ENCODE peak calls at places on chromosomes 13 and 19, in five cellular contexts. V is IMR-90, R is foreskin fibroblast, Z is lower leg skin, M is SW480. U is an unnamed sample.

GRCh38 chr13:23212621-23213020 is 31.8 kb downstream of the SGCG start:
- DNase-seq in V (no peak), R (no peak), Z (no peak), M (no peak), U (peak; percentile 27)

GRCh38 chr13:89375839-89376238 is 1704.7 kb downstream of the SLITRK5 start:
- DNase-seq in V (peak; percentile 63), R (peak; percentile 2), Z (no peak), M (no peak), U (peak; percentile 79)

GRCh38 chr13:90104764-90105163 is 1242.7 kb upstream of the MIR17HG start:
- DNase-seq in V (no peak), R (no peak), Z (no peak), M (no peak), U (no peak)

GRCh38 chr19:40413291-40413994 is at the start of gene PRX:
- DNase-seq in V (no peak), R (no peak), Z (no peak), M (no peak), U (no peak)

GRCh38 chr19:850221-850978 is 1.7 kb upstream of the ELANE start:
- DNase-seq in V (peak; percentile 81), R (peak; percentile 94), Z (peak; percentile 86), M (peak; percentile 32), U (peak; percentile 59)

GRCh38 chr13:41565221-41565620 is 107.9 kb downstream of the RGCC start:
- DNase-seq in V (peak; percentile 97), R (peak; percentile 90), Z (no peak), M (peak; percentile 81), U (peak; percentile 98)

GRCh38 chr19:7871530-7872305 is 2.5 kb downstream of the PRR36 start:
- DNase-seq in V (peak; percentile 85), R (peak; percentile 95), Z (peak; percentile 90), M (peak; percentile 95), U (peak; percentile 85)

GRCh38 chr13:76944457-76944856 is 3.9 kb upstream of the ACOD1 start:
- DNase-seq in V (peak; percentile 68), R (peak; percentile 86), Z (no peak), M (no peak), U (peak; percentile 69)

GRCh38 chr19:1776606-1777147 is 23.4 kb downstream of the ONECUT3 start:
- DNase-seq in V (no peak), R (no peak), Z (no peak), M (no peak), U (no peak)

GRCh38 chr19:44737238-44738160 is 11.0 kb upstream of the BCL3 start:
- DNase-seq in V (peak; percentile 55), R (no peak), Z (no peak), M (no peak), U (peak; percentile 84)

GRCh38 chr19:24060687-24061356 is 26.2 kb upstream of the ZNF254 start:
- DNase-seq in V (peak; percentile 18), R (peak; percentile 41), Z (no peak), M (no peak), U (no peak)

GRCh38 chr19:50505856-50506611 is 5.0 kb downstream of the JOSD2 start:
- DNase-seq in V (no peak), R (no peak), Z (no peak), M (no peak), U (no peak)

GRCh38 chr19:46299695-46300094 is 2.9 kb downstream of the HIF3A start:
- DNase-seq in V (no peak), R (peak; percentile 38), Z (no peak), M (no peak), U (no peak)

GRCh38 chr13:60583911-60584753 is 187.1 kb downstream of the TDRD3 start:
- DNase-seq in V (peak; percentile 73), R (peak; percentile 58), Z (peak; percentile 70), M (no peak), U (peak; percentile 94)

GRCh38 chr19:2294377-2295335 is 12.7 kb upstream of the PEAK3 start:
- DNase-seq in V (peak; percentile 54), R (peak; percentile 92), Z (peak; percentile 45), M (no peak), U (peak; percentile 59)

GRCh38 chr19:46944918-46945628 is 74.6 kb upstream of the NPAS1 start:
- DNase-seq in V (peak; percentile 70), R (peak; percentile 83), Z (peak; percentile 31), M (peak; percentile 41), U (peak; percentile 70)

GRCh38 chr19:30528919-30529318 is 156.7 kb downstream of the ZNF536 start:
- DNase-seq in V (no peak), R (no peak), Z (no peak), M (no peak), U (no peak)

GRCh38 chr13:31631071-31631470 is 108.3 kb upstream of the RXFP2 start:
- DNase-seq in V (no peak), R (peak; percentile 39), Z (no peak), M (no peak), U (no peak)

GRCh38 chr13:113474179-113474578 is 16.3 kb downstream of the DCUN1D2 start:
- DNase-seq in V (peak; percentile 91), R (peak; percentile 87), Z (no peak), M (no peak), U (peak; percentile 86)

GRCh38 chr13:45055198-45055901 is 65.0 kb upstream of the GTF2F2 start:
- DNase-seq in V (peak; percentile 93), R (peak; percentile 92), Z (peak; percentile 27), M (peak; percentile 97), U (peak; percentile 77)

GRCh38 chr19:38079926-38080380 is 144.1 kb downstream of the DPF1 start:
- DNase-seq in V (peak; percentile 95), R (peak; percentile 92), Z (no peak), M (peak; percentile 23), U (peak; percentile 96)

GRCh38 chr13:111474136-111475002 is 153.9 kb downstream of the TEX29 start:
- DNase-seq in V (peak; percentile 35), R (peak; percentile 53), Z (no peak), M (peak; percentile 63), U (peak; percentile 19)

GRCh38 chr19:41303941-41304340 is 6.0 kb upstream of the CCDC97 start:
- DNase-seq in V (no peak), R (no peak), Z (no peak), M (no peak), U (no peak)

GRCh38 chr19:5339950-5340636 is 519 bp downstream of the PTPRS start:
- DNase-seq in V (no peak), R (peak; percentile 28), Z (no peak), M (no peak), U (no peak)

GRCh38 chr19:30314056-30314804 is 58.0 kb upstream of the ZNF536 start:
- DNase-seq in V (no peak), R (no peak), Z (no peak), M (no peak), U (no peak)

GRCh38 chr13:107600986-107601385 is 614.4 kb downstream of the LIG4 start:
- DNase-seq in V (no peak), R (no peak), Z (no peak), M (no peak), U (peak; percentile 4)

GRCh38 chr19:37970699-37971098 is 63.7 kb downstream of the SIPA1L3 start:
- DNase-seq in V (no peak), R (no peak), Z (no peak), M (no peak), U (no peak)

GRCh38 chr13:33348366-33348765 is 62.8 kb upstream of the STARD13 start:
- DNase-seq in V (peak; percentile 85), R (peak; percentile 37), Z (no peak), M (no peak), U (peak; percentile 77)

GRCh38 chr19:46515879-46516350 is 20.2 kb upstream of the PNMA8B start:
- DNase-seq in V (peak; percentile 33), R (peak; percentile 65), Z (no peak), M (peak; percentile 69), U (peak; percentile 44)

GRCh38 chr13:36880961-36881360 is 39.1 kb downstream of the SMAD9 start:
- DNase-seq in V (peak; percentile 15), R (no peak), Z (no peak), M (no peak), U (no peak)

GRCh38 chr19:51375504-51376221 is 3.2 kb upstream of the NKG7 start:
- DNase-seq in V (no peak), R (no peak), Z (no peak), M (no peak), U (no peak)

GRCh38 chr13:46996316-46996715 is 99.5 kb upstream of the HTR2A start:
- DNase-seq in V (no peak), R (no peak), Z (no peak), M (no peak), U (no peak)

GRCh38 chr19:18333680-18334079 is 6.7 kb upstream of the PGPEP1 start:
- DNase-seq in V (no peak), R (no peak), Z (no peak), M (no peak), U (no peak)

GRCh38 chr13:80180745-80181144 is 160.2 kb downstream of the SPRY2 start:
- DNase-seq in V (no peak), R (no peak), Z (no peak), M (no peak), U (no peak)

GRCh38 chr19:16442386-16443276 is 29.1 kb downstream of the EPS15L1 start:
- DNase-seq in V (no peak), R (no peak), Z (no peak), M (no peak), U (no peak)

GRCh38 chr19:38970664-38971532 is 4.6 kb downstream of the FBXO17 start:
- DNase-seq in V (no peak), R (peak; percentile 61), Z (no peak), M (no peak), U (no peak)

U was measured in fibroblast of lung.